ENCODE peak calls at places on chromosomes 7 and 10, in six cellular contexts. M, O, B, K, H and Q are unnamed samples.

GRCh38 chr7:46908770-46909169 is 673.1 kb downstream of the TNS3 start:
- DNase-seq in K (no peak), O (peak), H (no peak), M (no peak), B (peak), Q (no peak)

GRCh38 chr10:102931643-102932042 is 13.5 kb downstream of the CNNM2 start:
- DNase-seq in B (peak), M (no peak), H (no peak), K (no peak), O (no peak), Q (no peak)

GRCh38 chr7:1829111-1829510 is 159.0 kb downstream of the ELFN1 start:
- DNase-seq in O (no peak), K (no peak), H (no peak), M (no peak), B (no peak), Q (no peak)

GRCh38 chr10:22335204-22335956 is 9.9 kb upstream of the SPAG6 start:
- DNase-seq in K (peak), H (no peak), M (peak), B (peak), O (peak), Q (peak)

GRCh38 chr10:33291053-33291592 is 43.3 kb downstream of the NRP1 start:
- DNase-seq in H (no peak), K (no peak), M (no peak), O (peak), B (peak), Q (no peak)

GRCh38 chr7:39978252-39978934 is 28.3 kb downstream of the CDK13 start:
- DNase-seq in H (no peak), M (peak), K (no peak), B (no peak), O (no peak), Q (no peak)

GRCh38 chr10:101762736-101763135 is 13.2 kb downstream of the FGF8 start:
- DNase-seq in O (no peak), B (no peak), M (no peak), H (no peak), K (no peak), Q (no peak)

GRCh38 chr7:35971133-35971995 is 170.5 kb downstream of the SEPTIN7 start:
- DNase-seq in M (no peak), B (no peak), K (no peak), H (no peak), O (no peak), Q (no peak)

GRCh38 chr10:79102056-79102874 is 33.5 kb downstream of the ZMIZ1 start:
- DNase-seq in B (no peak), O (peak), M (no peak), H (peak), K (no peak), Q (no peak)

GRCh38 chr7:105877736-105878135 is 1.3 kb upstream of the ATXN7L1 start:
- DNase-seq in H (peak), K (no peak), M (no peak), O (no peak), B (peak), Q (no peak)

GRCh38 chr10:131702521-131703356 is 198.1 kb upstream of the PPP2R2D start:
- DNase-seq in M (no peak), K (no peak), B (no peak), H (no peak), O (no peak), Q (no peak)

GRCh38 chr10:35493196-35494118 is 111.7 kb upstream of the GJD4 start:
- DNase-seq in M (no peak), H (no peak), O (peak), K (no peak), B (no peak), Q (no peak)

GRCh38 chr10:123509338-123509737 is 156.8 kb upstream of the GPR26 start:
- DNase-seq in O (no peak), K (no peak), H (no peak), M (no peak), B (no peak), Q (no peak)

GRCh38 chr7:157581740-157582139 is 244.9 kb downstream of the DNAJB6 start:
- DNase-seq in H (no peak), K (no peak), B (no peak), M (no peak), O (no peak), Q (no peak)

GRCh38 chr7:13151982-13152381 is 464.5 kb downstream of the ARL4A start:
- DNase-seq in B (peak), K (no peak), H (no peak), M (no peak), O (peak), Q (no peak)

GRCh38 chr10:110437351-110437605 is 60.4 kb upstream of the DUSP5 start:
- DNase-seq in M (no peak), K (no peak), O (no peak), H (no peak), B (no peak), Q (no peak)

GRCh38 chr10:43202224-43202656 is 64.0 kb downstream of the CSGALNACT2 start:
- DNase-seq in K (peak), M (peak), B (peak), H (no peak), O (no peak), Q (peak)

GRCh38 chr10:15515207-15515606 is 144.1 kb upstream of the FAM171A1 start:
- DNase-seq in O (no peak), K (no peak), H (no peak), B (no peak), M (no peak), Q (no peak)

GRCh38 chr7:151062399-151063211 is 3.2 kb downstream of the SLC4A2 start:
- DNase-seq in O (peak), K (no peak), H (no peak), M (no peak), B (peak), Q (no peak)

GRCh38 chr10:13877154-13877909 is 290.6 kb downstream of the PRPF18 start:
- DNase-seq in O (no peak), K (no peak), B (no peak), H (no peak), M (no peak), Q (no peak)

GRCh38 chr10:97365761-97366351 is 31.3 kb upstream of the FRAT2 start:
- DNase-seq in B (no peak), K (no peak), M (no peak), O (no peak), H (no peak), Q (no peak)

GRCh38 chr7:128911441-128912031 is 1.0 kb upstream of the KCP start:
- DNase-seq in H (no peak), O (no peak), B (no peak), K (no peak), M (no peak), Q (no peak)

GRCh38 chr7:150610193-150610592 is 22.0 kb downstream of the GIMAP6 start:
- DNase-seq in M (no peak), O (no peak), H (no peak), B (no peak), K (no peak), Q (no peak)

GRCh38 chr7:38463277-38464224 is 167.6 kb downstream of the AMPH start:
- DNase-seq in K (peak), H (no peak), B (peak), O (peak), M (peak), Q (peak)

GRCh38 chr10:16155761-16156322 is 281.0 kb upstream of the PTER start:
- DNase-seq in H (no peak), B (no peak), K (no peak), O (no peak), M (no peak), Q (no peak)

GRCh38 chr7:157674715-157675426 is 338.1 kb downstream of the DNAJB6 start:
- DNase-seq in B (no peak), M (no peak), O (no peak), K (no peak), H (no peak), Q (no peak)